ENCODE peak calls at places on chromosomes 1 and 21, in six cellular contexts. T is AG09319; W is fibroblast of lung; C is dorsolateral prefrontal cortex; B is CD8-positive, alpha-beta memory T cell; H is naive thymus-derived CD4-positive, alpha-beta T cell. L is an unnamed sample.

GRCh38 chr1:234619071-234619480 is 9.1 kb upstream of the IRF2BP2 start:
- DNase-seq in T (no peak), W (peak), C (no peak), B (no peak), H (no peak), L (no peak)

GRCh38 chr1:202107321-202107761 is 15.4 kb upstream of the GPR37L1 start:
- DNase-seq in T (no peak), W (no peak), C (no peak), B (no peak), H (no peak), L (no peak)

GRCh38 chr1:32907435-32907834 is 6.2 kb upstream of the TMEM54 start:
- DNase-seq in T (no peak), W (peak), C (no peak), B (no peak), H (no peak), L (no peak)

GRCh38 chr1:203116048-203116810 is 11.3 kb upstream of the ADORA1 start:
- DNase-seq in T (no peak), W (no peak), C (no peak), B (no peak), H (no peak), L (no peak)

GRCh38 chr1:207659545-207660148 is 14.7 kb downstream of the CR1L start:
- DNase-seq in T (no peak), W (no peak), C (no peak), B (no peak), H (no peak), L (no peak)

GRCh38 chr21:16192900-16193299 is 463.1 kb downstream of the USP25 start:
- DNase-seq in T (no peak), W (peak), C (no peak), B (no peak), H (no peak), L (no peak)

GRCh38 chr1:56584910-56585528 is 5.7 kb upstream of the PLPP3 start:
- DNase-seq in T (peak), W (peak), C (no peak), B (no peak), H (no peak), L (peak)

GRCh38 chr1:93016171-93016570 is 54.9 kb upstream of the DIPK1A start:
- DNase-seq in T (no peak), W (peak), C (no peak), B (no peak), H (no peak), L (no peak)

GRCh38 chr1:159492575-159493323 is 43.1 kb downstream of the OR10J5 start:
- DNase-seq in T (no peak), W (peak), C (no peak), B (no peak), H (no peak), L (no peak)

GRCh38 chr21:21187579-21187978 is 189.4 kb downstream of the NCAM2 start:
- DNase-seq in T (no peak), W (peak), C (no peak), B (no peak), H (no peak), L (no peak)